ENCODE peak calls at places on chromosome 16, in six cellular contexts. Q is K562, R is GM12891, J is GM12878, S is H1, K is HepG2. Y is an unnamed sample.

GRCh38 chr16:86942469-86943175 is 364.3 kb downstream of the FOXL1 start:
- DNase-seq in K (no peak), S (no peak), Q (no peak), R (no peak), J (no peak), Y (no peak)

GRCh38 chr16:27374231-27374793 is 27.7 kb upstream of the IL21R start:
- DNase-seq in R (no peak), S (no peak), J (peak; percentile 80), K (no peak), Q (no peak), Y (no peak)

GRCh38 chr16:66521951-66522771 is 27.8 kb downstream of the TK2 start:
- DNase-seq in J (peak; percentile 86), K (no peak), Q (peak; percentile 60), R (peak; percentile 35), S (no peak), Y (peak; percentile 47)

GRCh38 chr16:2462031-2462866 is 2.3 kb downstream of the TEDC2 start:
- DNase-seq in Q (no peak), R (no peak), K (no peak), J (no peak), S (no peak), Y (no peak)

GRCh38 chr16:22007509-22008214 is at the start of gene MOSMO:
- DNase-seq in J (no peak), Q (peak; percentile 81), K (peak; percentile 85), S (peak; percentile 78), R (peak; percentile 75), Y (peak; percentile 79)

GRCh38 chr16:53614346-53614745 is 89.3 kb downstream of the RPGRIP1L start:
- DNase-seq in Q (no peak), R (no peak), S (no peak), K (no peak), J (no peak), Y (no peak)

GRCh38 chr16:89371968-89372634 is 118.3 kb downstream of the ANKRD11 start:
- DNase-seq in J (no peak), K (no peak), S (no peak), R (no peak), Q (no peak), Y (no peak)

GRCh38 chr16:4984174-4985000 is 26.3 kb downstream of the SEC14L5 start:
- DNase-seq in R (no peak), J (no peak), K (no peak), S (no peak), Q (no peak), Y (no peak)

DNA sequence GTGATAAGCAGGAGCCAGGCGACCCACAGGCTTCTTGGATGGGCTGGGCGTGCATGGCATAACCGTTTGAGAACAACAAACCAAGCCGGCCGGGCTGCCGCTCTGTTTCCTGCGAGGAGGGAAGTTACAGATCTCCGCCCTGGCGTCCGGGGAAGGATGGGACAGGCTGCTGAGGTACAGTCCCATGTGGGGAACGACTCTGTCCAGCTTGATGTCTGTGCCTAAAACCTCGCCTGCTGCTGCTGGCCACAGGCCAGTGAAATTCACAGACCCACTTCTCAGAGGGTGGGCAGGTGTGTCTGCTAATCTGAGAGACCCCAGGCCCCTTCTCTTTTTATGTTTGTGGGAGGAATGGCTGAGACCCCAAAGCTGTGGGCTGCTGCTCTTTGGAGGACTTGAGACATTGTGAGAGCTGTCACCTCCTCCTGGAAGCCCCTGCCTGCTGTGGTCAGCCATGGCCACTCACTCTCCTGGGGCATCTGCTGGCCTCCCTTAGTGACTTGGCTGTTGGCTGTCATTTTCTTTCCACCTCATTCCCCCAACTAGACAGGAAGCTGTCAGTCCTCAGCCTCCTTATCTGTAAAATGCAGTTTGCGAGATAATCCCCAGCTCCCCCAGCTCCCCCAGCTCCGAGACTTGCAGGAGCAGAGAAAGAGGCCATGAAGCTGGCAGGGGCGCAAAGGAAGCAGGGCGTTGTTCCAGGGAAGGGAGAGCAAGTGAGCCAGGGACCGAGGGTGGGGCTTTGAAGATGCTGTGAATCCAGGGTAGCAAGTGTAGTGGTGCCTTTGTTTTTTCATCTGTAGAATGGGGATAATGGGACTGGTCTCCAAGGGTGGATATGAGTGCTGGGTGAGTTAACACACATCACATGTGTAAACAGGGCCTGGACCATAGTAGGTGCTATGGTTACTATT is 51.0 kb downstream of the CMIP start:
- DNase-seq in K (no peak), Q (peak; percentile 98), R (no peak), J (no peak), S (no peak), Y (no peak)
- TF ChIP-seq POLR2A in K (no peak), Q (peak; percentile 70), R (no peak), J (no peak), S (no peak), Y (no peak)

GRCh38 chr16:84482001-84482891 is 22.2 kb downstream of the MEAK7 start:
- DNase-seq in Q (no peak), J (no peak), K (no peak), R (no peak), S (peak; percentile 33), Y (no peak)

GRCh38 chr16:84483882-84484565 is 20.4 kb downstream of the MEAK7 start:
- DNase-seq in J (no peak), K (no peak), Q (no peak), R (no peak), S (peak; percentile 37), Y (no peak)

GRCh38 chr16:84481051-84481735 is 23.3 kb downstream of the MEAK7 start:
- DNase-seq in J (no peak), S (peak; percentile 33), R (no peak), K (no peak), Q (no peak), Y (no peak)

GRCh38 chr16:84484579-84485254 is 19.7 kb downstream of the MEAK7 start:
- DNase-seq in R (no peak), K (peak; percentile 62), S (peak; percentile 73), J (no peak), Q (peak; percentile 73), Y (no peak)

DNA sequence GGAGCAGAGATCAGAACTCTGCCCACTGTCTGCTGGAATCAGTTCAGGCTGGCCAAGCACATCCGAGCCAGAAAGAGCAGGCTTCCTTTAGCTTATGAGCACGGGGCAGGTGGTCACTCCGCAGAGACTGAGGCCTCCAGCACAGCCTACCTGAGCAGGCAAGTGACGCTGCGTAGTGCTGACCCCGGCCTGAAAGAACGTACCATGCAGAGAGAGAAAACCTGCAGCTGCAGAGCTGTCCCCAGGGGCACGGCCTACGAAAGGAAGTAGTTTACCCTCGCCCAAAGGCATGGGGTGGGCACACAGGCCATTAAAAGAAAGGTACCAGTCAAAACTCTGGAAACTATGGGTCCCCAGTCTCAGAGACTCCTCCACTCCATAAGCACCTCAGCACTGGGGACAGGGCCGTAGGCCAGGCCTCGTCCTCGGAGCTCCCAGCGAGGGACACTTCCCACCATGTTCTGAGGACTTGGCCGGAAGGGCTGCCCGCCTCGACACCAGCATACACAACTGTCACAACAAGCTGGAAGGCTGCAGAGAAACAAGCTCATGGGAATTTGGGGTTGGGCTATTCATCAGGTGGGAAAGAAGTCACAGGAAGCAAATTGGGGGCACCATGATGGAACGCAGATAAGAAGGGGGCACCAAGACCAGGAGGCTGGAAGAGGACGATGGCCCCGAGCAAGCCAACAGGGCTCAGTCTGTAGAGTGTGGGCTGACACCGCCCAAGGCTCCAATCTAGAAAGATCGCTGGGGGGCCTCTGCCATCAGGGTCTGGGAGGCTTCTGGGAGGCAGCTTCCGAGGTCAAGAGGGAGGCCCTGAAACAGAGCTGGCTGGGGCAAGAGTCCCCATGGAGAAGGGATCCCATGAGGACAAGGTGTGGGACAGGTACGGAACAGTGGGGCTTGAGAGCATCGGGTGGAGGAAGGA is 21.2 kb downstream of the MEAK7 start:
- DNase-seq in Q (no peak), R (no peak), J (no peak), S (peak; percentile 31), K (no peak), Y (no peak)
- TF ChIP-seq TAF1 in Q (no peak), R (no peak), J (no peak), S (no peak), K (no peak), Y (no peak)

GRCh38 chr16:50024207-50024606 is 818 bp upstream of the CNEP1R1 start:
- DNase-seq in S (no peak), Q (no peak), J (no peak), K (no peak), R (no peak), Y (no peak)

GRCh38 chr16:50025544-50025931 is 513 bp downstream of the CNEP1R1 start:
- DNase-seq in Q (peak; percentile 36), J (no peak), R (peak; percentile 27), S (peak; percentile 54), K (peak; percentile 23), Y (peak; percentile 29)

GRCh38 chr16:50027829-50028228 is 2.8 kb downstream of the CNEP1R1 start:
- DNase-seq in R (no peak), K (no peak), Q (no peak), S (no peak), J (no peak), Y (no peak)

GRCh38 chr16:50023626-50024025 is 1.4 kb upstream of the CNEP1R1 start:
- DNase-seq in S (no peak), Q (no peak), J (no peak), K (no peak), R (no peak), Y (no peak)

GRCh38 chr16:50024684-50025543 is at the start of gene CNEP1R1:
- DNase-seq in Q (peak; percentile 99), S (peak; percentile 94), K (peak; percentile 97), J (peak; percentile 93), R (peak; percentile 91), Y (peak; percentile 93)
- TF ChIP-seq POLR2AphosphoS5 in Q (peak; percentile 19), S (no peak), K (peak; percentile 75), J (peak; percentile 58), R (no peak), Y (no peak)

GRCh38 chr16:54928016-54928356 is 2.7 kb upstream of the IRX5 start:
- DNase-seq in J (no peak), S (no peak), K (no peak), R (no peak), Q (no peak), Y (no peak)

GRCh38 chr16:54931041-54931756 is 534 bp downstream of the IRX5 start:
- DNase-seq in K (no peak), Q (peak; percentile 21), R (no peak), S (peak; percentile 75), J (no peak), Y (peak; percentile 13)

GRCh38 chr16:54930034-54930938 is at the start of gene IRX5:
- DNase-seq in S (peak; percentile 84), J (no peak), Q (peak; percentile 81), K (no peak), R (no peak), Y (peak; percentile 21)

GRCh38 chr16:54928421-54929089 is 2.1 kb upstream of the IRX5 start:
- DNase-seq in S (peak; percentile 55), J (no peak), R (no peak), Q (peak; percentile 73), K (no peak), Y (no peak)

DNA sequence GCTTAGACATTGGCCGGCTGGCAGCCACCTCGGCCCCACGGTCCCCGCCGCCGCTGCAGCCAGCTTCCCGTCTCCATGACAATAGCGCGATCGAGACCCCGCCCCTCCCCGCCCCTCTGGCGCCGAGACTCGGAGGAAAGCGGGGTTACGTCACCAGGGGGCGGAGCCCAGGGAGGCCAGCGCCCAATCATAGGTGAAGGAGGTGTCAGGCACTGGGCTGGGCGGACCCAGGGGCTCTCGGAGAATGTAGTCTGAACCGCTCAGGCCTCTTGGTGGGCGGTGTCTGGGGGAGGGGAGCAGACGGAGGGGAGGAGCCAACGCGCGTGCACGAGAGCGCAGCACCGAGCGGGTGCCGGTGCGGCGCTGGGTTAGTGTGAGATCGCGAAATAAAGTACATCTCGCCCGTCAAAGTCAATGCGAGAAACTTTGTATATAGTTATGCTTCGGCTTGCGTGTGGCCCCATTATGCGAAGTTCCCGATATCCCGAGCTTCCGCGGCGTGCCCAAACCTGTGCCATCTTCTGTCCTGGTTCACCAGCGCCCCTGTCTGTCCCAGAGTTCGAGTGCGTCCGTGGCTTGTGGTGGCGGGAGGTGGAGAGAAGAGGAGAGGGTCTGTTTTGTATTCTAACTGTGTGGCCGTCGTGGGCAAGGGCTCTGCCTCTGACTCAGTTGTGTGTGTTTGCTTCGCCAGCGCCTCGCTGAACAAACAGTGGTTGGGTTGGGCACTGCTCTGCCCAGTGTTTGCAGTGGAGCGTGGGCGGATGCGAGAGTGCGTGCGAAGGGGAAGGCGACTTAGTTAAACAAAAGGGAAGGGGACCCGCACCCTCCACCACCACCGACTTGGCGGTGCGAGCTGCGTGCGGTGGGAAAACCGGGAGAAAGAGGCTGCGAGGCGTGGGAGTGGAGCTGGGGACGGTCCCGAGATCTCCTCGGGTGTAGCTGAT is 1.3 kb upstream of the IRX5 start:
- DNase-seq in S (peak; percentile 100), K (no peak), R (peak; percentile 76), Q (peak; percentile 95), J (peak; percentile 60), Y (peak; percentile 59)
- TF ChIP-seq POLR2A in S (no peak), K (no peak), R (no peak), Q (peak; percentile 54), J (no peak), Y (no peak)